ENCODE peak calls at places on chromosomes 13 and 19, in four cellular contexts. M is fibroblast of pulmonary artery, T is HEK293T, X is KG1. C is an unnamed sample.

GRCh38 chr19:6216236-6216995 is 63.4 kb downstream of the MLLT1 start:
- DNase-seq in M (no peak), T (no peak), X (no peak), C (no peak)

GRCh38 chr13:108269601-108270328 is at the start of gene TNFSF13B:
- DNase-seq in M (peak; percentile 53), T (no peak), X (peak; percentile 65), C (no peak)

GRCh38 chr19:15463865-15464371 is 426 bp downstream of the RASAL3 start:
- DNase-seq in M (no peak), T (no peak), X (peak; percentile 90), C (no peak)

GRCh38 chr13:22169473-22169872 is 498.6 kb downstream of the FGF9 start:
- DNase-seq in M (no peak), T (no peak), X (no peak), C (no peak)

GRCh38 chr13:76225815-76226489 is 589.8 kb downstream of the LMO7 start:
- DNase-seq in M (peak; percentile 19), T (no peak), X (no peak), C (peak; percentile 26)

GRCh38 chr13:48412100-48412556 is 785 bp downstream of the LPAR6 start:
- DNase-seq in M (no peak), T (no peak), X (no peak), C (no peak)

GRCh38 chr13:80717834-80718233 is 376.9 kb upstream of the SPRY2 start:
- DNase-seq in M (no peak), T (no peak), X (no peak), C (no peak)

GRCh38 chr13:33761744-33762143 is 56.2 kb upstream of the RFC3 start:
- DNase-seq in M (no peak), T (peak; percentile 31), X (no peak), C (peak; percentile 8)

GRCh38 chr13:41707192-41707858 is 250.0 kb downstream of the RGCC start:
- DNase-seq in M (peak; percentile 51), T (no peak), X (no peak), C (peak; percentile 4)

GRCh38 chr19:1101337-1101698 is 2.5 kb upstream of the GPX4 start:
- DNase-seq in M (no peak), T (no peak), X (peak; percentile 60), C (no peak)

GRCh38 chr13:35891486-35891885 is 239.7 kb downstream of the DCLK1 start:
- DNase-seq in M (no peak), T (no peak), X (no peak), C (no peak)

GRCh38 chr19:1239796-1240737 is 1.5 kb upstream of the ATP5F1D start:
- DNase-seq in M (peak; percentile 94), T (peak; percentile 97), X (peak; percentile 59), C (peak; percentile 76)

GRCh38 chr13:94188173-94188869 is 291.2 kb downstream of the DCT start:
- DNase-seq in M (no peak), T (no peak), X (no peak), C (no peak)

GRCh38 chr19:55344444-55344843 is 4.8 kb downstream of the KMT5C start:
- DNase-seq in M (no peak), T (no peak), X (no peak), C (no peak)

GRCh38 chr19:12952488-12953455 is 4.3 kb downstream of the GADD45GIP1 start:
- DNase-seq in M (peak; percentile 86), T (no peak), X (no peak), C (peak; percentile 80)

GRCh38 chr13:27665333-27665732 is 43.6 kb downstream of the POLR1D start:
- DNase-seq in M (no peak), T (no peak), X (no peak), C (no peak)

GRCh38 chr19:22517496-22518411 is 95.6 kb upstream of the ZNF98 start:
- DNase-seq in M (no peak), T (no peak), X (no peak), C (no peak)

GRCh38 chr19:4474504-4475136 is 2.5 kb downstream of the HDGFL2 start:
- DNase-seq in M (peak; percentile 67), T (peak; percentile 80), X (no peak), C (peak; percentile 50)

GRCh38 chr13:91346062-91346461 is 1.4 kb upstream of the MIR17HG start:
- DNase-seq in M (no peak), T (no peak), X (no peak), C (no peak)

GRCh38 chr19:8069116-8069973 is 16.8 kb downstream of the CCL25 start:
- DNase-seq in M (no peak), T (no peak), X (no peak), C (no peak)

GRCh38 chr13:25469179-25469545 is 97.4 kb downstream of the ATP8A2 start:
- DNase-seq in M (no peak), T (no peak), X (no peak), C (no peak)

GRCh38 chr13:51803422-51804294 is at the start of gene DHRS12:
- DNase-seq in M (peak; percentile 77), T (peak; percentile 85), X (peak; percentile 83), C (peak; percentile 65)

GRCh38 chr19:34243876-34244578 is 10.3 kb upstream of the GARRE1 start:
- DNase-seq in M (no peak), T (no peak), X (no peak), C (no peak)

GRCh38 chr19:49691243-49692101 is 556 bp downstream of the CPT1C start:
- DNase-seq in M (peak; percentile 75), T (no peak), X (no peak), C (peak; percentile 49)

GRCh38 chr19:49680473-49681351 is 3.6 kb downstream of the PRMT1 start:
- DNase-seq in M (peak; percentile 88), T (peak; percentile 91), X (peak; percentile 90), C (peak; percentile 27)

GRCh38 chr19:19151418-19151817 is 13.1 kb upstream of the TMEM161A start:
- DNase-seq in M (no peak), T (no peak), X (no peak), C (no peak)

GRCh38 chr19:28037186-28037585 is 1175.8 kb downstream of the UQCRFS1 start:
- DNase-seq in M (no peak), T (no peak), X (no peak), C (no peak)

GRCh38 chr19:47994209-47994802 is at the start of gene ELSPBP1:
- DNase-seq in M (no peak), T (peak; percentile 48), X (no peak), C (no peak)

C was measured in astrocyte.